ENCODE peak calls at places on chromosome 15, in four cellular contexts. C, S, Q and P are unnamed samples.

GRCh38 chr15:61715082-61715481 is 345.2 kb downstream of the VPS13C start:
- DNase-seq in Q (no peak), C (no peak), S (no peak), P (no peak)

GRCh38 chr15:40702077-40702476 is 7.1 kb downstream of the RAD51 start:
- DNase-seq in Q (no peak), C (no peak), S (no peak), P (no peak)

GRCh38 chr15:70147778-70148177 is 50.1 kb upstream of the TLE3 start:
- DNase-seq in S (no peak), C (no peak), Q (no peak), P (no peak)

GRCh38 chr15:55407631-55407948 is 569 bp downstream of the CCPG1 start:
- DNase-seq in S (no peak), C (no peak), Q (no peak), P (no peak)

GRCh38 chr15:34359416-34359815 is 7.6 kb downstream of the LPCAT4 start:
- DNase-seq in Q (no peak), S (no peak), C (no peak), P (no peak)

GRCh38 chr15:85727068-85727467 is 67.7 kb downstream of the KLHL25 start:
- DNase-seq in C (no peak), S (no peak), Q (no peak), P (no peak)

GRCh38 chr15:96345560-96346389 is 15.3 kb downstream of the NR2F2 start:
- DNase-seq in S (no peak), Q (no peak), C (no peak), P (no peak)

GRCh38 chr15:101246824-101247745 is 4.8 kb downstream of the CHSY1 start:
- DNase-seq in S (no peak), Q (no peak), C (no peak), P (no peak)